ENCODE peak calls at places on chromosome 19, in four cellular contexts. T, Q, W and G are unnamed samples.

GRCh38 chr19:1948676-1949075 is 7.7 kb downstream of the CSNK1G2 start:
- DNase-seq in W (no peak), Q (no peak), T (no peak), G (no peak)

GRCh38 chr19:18896421-18896841 is 473 bp upstream of the CERS1 start:
- DNase-seq in W (no peak), T (peak), Q (no peak), G (no peak)

GRCh38 chr19:46404039-46404883 is 9.1 kb downstream of the CCDC8 start:
- DNase-seq in W (no peak), T (peak), Q (peak), G (no peak)

GRCh38 chr19:41311613-41312012 is 1.6 kb downstream of the CCDC97 start:
- DNase-seq in T (no peak), W (no peak), Q (no peak), G (no peak)

GRCh38 chr19:53881482-53882390 is at the start of gene PRKCG:
- DNase-seq in W (no peak), Q (peak), T (peak), G (no peak)

GRCh38 chr19:13681509-13681908 is 82.8 kb upstream of the MRI1 start:
- DNase-seq in Q (no peak), T (no peak), W (no peak), G (peak)

GRCh38 chr19:44912854-44913253 is 1.6 kb upstream of the APOC1 start:
- DNase-seq in T (no peak), Q (no peak), W (no peak), G (no peak)

GRCh38 chr19:41377977-41378707 is 1.8 kb downstream of the TMEM91 start:
- DNase-seq in Q (no peak), W (no peak), T (peak), G (no peak)

GRCh38 chr19:58417071-58417470 is 8.6 kb downstream of the ZNF584 start:
- DNase-seq in W (no peak), T (no peak), Q (no peak), G (no peak)

DNA sequence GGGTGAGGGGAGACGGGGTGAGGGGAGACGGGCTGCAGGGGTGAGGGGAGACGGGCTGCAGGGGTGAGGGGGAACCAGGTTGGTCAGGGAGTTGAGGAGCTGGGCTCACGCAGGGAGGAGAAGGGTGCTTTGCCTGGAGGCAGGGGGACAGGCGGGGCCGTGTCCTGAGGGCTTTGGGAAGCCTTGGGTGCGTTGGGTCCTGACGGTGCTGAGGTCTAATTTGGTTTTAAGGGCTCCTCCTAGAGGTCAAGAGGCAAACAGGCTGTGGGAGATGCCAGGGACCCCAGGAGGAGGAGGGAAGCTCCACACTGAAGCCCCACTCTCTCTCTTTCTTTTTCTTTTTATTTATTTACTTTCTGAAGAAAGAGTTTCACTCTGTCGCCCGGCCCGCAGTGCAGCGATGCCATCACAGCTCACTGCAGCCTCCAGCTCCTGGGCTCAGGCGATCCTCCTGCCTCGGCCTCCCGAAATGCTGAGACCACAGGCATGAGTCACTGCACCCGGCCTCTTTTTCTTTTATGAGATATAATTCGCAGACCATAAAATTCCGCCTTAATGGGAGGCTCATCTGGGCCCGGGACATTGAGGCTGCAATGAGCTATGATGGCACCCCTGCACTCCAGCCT is 9.3 kb upstream of the MISP start:
- DNase-seq in W (no peak), T (peak), Q (no peak), G (no peak)
- TF ChIP-seq CTCF in W (no peak), T (peak), Q (no peak), G (peak)

DNA sequence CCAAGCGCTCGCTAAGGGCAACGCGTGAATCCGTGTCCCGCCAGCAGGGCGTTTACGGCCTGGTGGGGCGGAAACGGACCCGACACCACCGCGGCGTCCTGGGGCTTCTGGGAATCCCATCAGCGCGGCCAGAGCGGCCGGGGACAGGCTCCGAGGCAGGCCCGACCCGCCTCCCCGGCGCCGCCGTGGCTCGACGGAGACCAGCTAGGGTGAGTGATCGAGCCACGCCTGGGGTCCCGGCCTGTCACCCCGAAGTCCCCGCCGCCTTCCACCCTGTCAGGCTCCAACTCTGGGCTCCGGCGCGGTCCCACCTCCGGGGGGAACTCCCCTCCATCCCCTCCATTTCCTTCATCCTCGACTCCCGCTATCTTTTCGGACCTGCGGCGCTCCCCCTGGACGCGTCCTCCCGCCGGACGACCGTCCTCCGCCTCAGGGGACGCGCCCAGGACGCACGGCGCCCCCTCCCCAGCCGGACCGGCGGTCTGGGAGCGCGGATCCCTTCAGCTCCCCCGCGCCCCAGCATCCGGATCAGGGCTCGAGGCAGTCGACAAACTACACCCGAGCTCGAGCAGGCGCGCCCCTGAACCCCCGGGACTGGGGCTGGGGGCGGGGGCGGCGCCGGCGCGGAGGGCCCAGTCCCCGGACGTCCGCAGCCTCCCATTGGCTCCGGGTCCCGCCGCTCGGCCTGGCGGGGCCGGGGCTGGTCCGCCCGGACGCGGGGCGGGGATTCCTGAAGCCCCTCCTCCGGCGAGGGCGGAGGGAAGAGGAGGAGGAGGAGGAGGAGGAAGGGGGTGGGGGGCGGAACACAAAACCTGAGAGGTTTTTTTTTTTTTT is 643 bp upstream of the BICRA start:
- DNase-seq in T (peak), Q (peak), W (no peak), G (peak)
- TF ChIP-seq CTCF in T (peak), Q (peak), W (peak), G (peak)

DNA sequence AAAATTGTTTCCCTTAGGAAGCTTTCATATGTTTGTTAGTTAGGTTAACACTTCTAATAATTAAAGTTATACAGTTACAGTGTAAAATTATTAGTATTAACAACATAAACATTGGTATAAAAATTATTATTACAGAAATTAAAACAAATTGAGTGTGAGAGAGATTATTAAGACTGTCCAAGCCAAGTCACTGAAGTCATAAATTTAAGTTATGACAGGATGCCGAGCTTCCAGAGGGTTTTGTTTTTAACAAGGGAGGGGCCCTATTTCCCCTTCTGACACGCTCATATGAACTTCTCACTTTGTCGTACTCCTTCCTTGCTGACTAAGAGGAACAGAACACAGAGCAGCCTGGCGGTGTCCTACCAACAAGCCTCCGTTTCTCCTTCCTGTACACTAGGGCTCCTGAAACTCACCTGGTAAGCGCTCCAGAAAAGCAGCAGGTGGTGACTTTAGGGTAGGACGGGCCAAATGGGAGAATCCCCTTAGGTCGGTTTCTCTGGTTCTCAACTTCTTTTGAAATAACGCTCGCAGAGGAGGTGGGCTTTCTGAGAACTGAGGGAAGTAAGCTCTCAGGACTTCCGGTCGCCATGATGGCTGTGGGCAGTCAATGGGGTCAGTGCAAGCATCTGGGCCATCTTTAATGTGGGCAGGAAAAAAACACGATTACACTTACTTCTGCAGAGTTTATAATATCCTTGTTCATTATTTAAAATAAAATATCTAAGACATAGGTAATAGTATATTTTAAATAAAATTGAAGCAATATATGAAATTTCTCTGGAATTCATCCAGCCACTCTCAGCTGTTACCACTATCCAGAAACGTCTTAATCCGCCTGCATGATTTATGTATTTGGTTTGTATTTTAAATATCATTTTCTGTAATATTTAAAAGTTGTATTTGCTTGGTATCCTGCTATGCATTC is at the start of gene CARD8:
- DNase-seq in W (no peak), Q (peak), T (peak), G (peak)
- TF ChIP-seq CTCF in W (no peak), Q (no peak), T (peak), G (no peak)

GRCh38 chr19:34241513-34242337 is 12.6 kb upstream of the GARRE1 start:
- DNase-seq in Q (no peak), W (no peak), T (peak), G (no peak)
- TF ChIP-seq CTCF in Q (no peak), W (peak), T (peak), G (no peak)

GRCh38 chr19:55174425-55175116 is 5.5 kb downstream of the SYT5 start:
- DNase-seq in Q (no peak), T (no peak), W (no peak), G (no peak)

GRCh38 chr19:55173186-55173716 is 6.8 kb upstream of the DNAAF3 start:
- DNase-seq in W (no peak), T (peak), Q (no peak), G (no peak)

GRCh38 chr19:55172741-55173140 is 6.3 kb upstream of the DNAAF3 start:
- DNase-seq in T (peak), Q (no peak), W (no peak), G (no peak)

GRCh38 chr19:55175117-55175867 is 4.8 kb downstream of the SYT5 start:
- DNase-seq in W (no peak), T (peak), Q (no peak), G (no peak)

DNA sequence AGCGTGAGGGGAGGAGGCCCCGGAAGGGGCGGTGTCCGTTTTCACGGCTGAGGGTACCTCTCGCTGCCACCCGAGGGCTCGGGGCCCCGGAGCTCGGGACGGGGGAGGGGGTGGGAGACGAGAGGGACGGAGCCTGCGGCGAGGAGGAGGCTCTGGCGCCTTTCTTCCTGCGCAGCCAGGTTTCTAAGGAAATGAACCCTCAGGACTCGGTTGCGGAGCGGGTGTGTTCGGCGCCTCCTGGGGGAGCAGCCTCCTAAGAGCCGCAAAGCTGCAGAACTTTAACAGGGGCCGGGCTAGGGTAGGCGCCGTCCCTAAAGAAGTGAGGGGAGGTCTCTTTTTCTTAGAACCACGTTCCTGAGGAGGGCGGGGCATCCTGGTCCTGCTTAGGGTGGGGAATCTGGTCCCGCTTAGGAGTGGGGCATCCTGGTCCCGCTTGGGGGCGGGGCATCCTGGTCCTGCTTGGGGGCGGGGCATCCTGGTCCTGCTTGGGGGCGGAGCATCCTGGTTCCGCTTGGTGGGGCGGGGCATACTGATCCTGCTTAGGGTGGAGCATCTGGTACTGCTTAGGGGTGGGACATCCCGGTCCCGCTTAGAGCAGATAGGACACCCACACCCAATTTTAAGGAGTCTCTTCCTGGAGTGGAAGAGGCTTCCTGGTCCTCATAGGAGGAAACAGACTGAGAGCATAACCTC is 6.2 kb downstream of the SYT5 start:
- DNase-seq in Q (peak), T (peak), W (no peak), G (peak)
- TF ChIP-seq CTCF in Q (no peak), T (peak), W (no peak), G (peak)

DNA sequence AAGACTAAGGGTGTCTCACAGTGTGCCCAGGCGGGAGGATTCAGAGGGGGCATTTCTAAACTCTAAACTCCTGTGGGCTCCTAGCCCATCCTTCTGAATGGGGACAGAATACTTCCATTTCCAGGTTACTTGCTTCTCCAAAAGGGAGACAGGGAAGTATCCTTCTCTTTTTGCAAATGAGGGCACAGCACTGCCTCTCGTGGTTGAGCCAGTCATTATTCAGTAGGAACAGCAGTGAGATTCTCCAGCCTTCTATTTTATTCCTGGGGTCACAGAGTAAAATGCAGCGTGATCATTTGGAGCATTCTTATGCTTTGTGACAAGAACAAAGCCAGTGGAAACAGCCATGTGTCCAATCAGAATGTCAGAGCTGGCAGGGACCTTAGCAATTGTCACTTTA is 15.7 kb upstream of the TSHZ3 start:
- DNase-seq in T (peak), W (no peak), Q (no peak), G (no peak)
- TF ChIP-seq CTCF in T (peak), W (no peak), Q (no peak), G (no peak)

GRCh38 chr19:50003810-50004419 is 21.3 kb downstream of the VRK3 start:
- DNase-seq in W (peak), Q (no peak), T (no peak), G (peak)
- TF ChIP-seq CTCF in W (no peak), Q (no peak), T (no peak), G (no peak)